ENCODE peak calls at places on chromosomes 12 and 14, in four cellular contexts. A, Z, T and H are unnamed samples.

GRCh38 chr12:29582677-29583076 is 85.2 kb upstream of the OVCH1 start:
- DNase-seq in A (no peak), Z (no peak), T (peak; percentile 40), H (no peak)

GRCh38 chr12:81757731-81758325 is 1.3 kb downstream of the PPFIA2 start:
- DNase-seq in A (no peak), Z (no peak), T (no peak), H (no peak)

GRCh38 chr12:8696402-8697100 is 1.2 kb upstream of the RIMKLB start:
- DNase-seq in A (no peak), Z (no peak), T (no peak), H (no peak)

GRCh38 chr12:106487664-106488063 is 95.1 kb upstream of the RFX4 start:
- DNase-seq in A (no peak), Z (no peak), T (no peak), H (no peak)

GRCh38 chr14:89258728-89259273 is 158.2 kb downstream of the FOXN3 start:
- DNase-seq in A (no peak), Z (no peak), T (no peak), H (no peak)

GRCh38 chr12:103955811-103956514 is 9.7 kb upstream of the TDG start:
- DNase-seq in A (no peak), Z (no peak), T (no peak), H (no peak)

GRCh38 chr14:34201909-34202622 is 251.2 kb upstream of the EGLN3 start:
- DNase-seq in A (no peak), Z (no peak), T (no peak), H (no peak)

GRCh38 chr12:95608252-95609033 is 57.2 kb upstream of the USP44 start:
- DNase-seq in A (peak; percentile 91), Z (peak; percentile 89), T (peak; percentile 76), H (no peak)

GRCh38 chr12:49223590-49224369 is 34.9 kb upstream of the TUBA1A start:
- DNase-seq in A (no peak), Z (no peak), T (no peak), H (no peak)

GRCh38 chr12:75390899-75391538 is at the start of gene GLIPR1L2:
- DNase-seq in A (peak; percentile 95), Z (peak; percentile 98), T (peak; percentile 96), H (peak; percentile 84)

GRCh38 chr12:94873368-94874085 is 130.0 kb downstream of the NDUFA12 start:
- DNase-seq in A (no peak), Z (no peak), T (no peak), H (no peak)

GRCh38 chr12:24615967-24616411 is 332.9 kb downstream of the BCAT1 start:
- DNase-seq in A (no peak), Z (no peak), T (no peak), H (no peak)

GRCh38 chr12:48980953-48981756 is 3.0 kb downstream of the WNT1 start:
- DNase-seq in A (no peak), Z (no peak), T (no peak), H (no peak)

GRCh38 chr12:6957151-6957701 is 6.1 kb downstream of the PTPN6 start:
- DNase-seq in A (no peak), Z (no peak), T (no peak), H (no peak)

GRCh38 chr12:97680751-97681150 is 218.1 kb downstream of the RMST start:
- DNase-seq in A (no peak), Z (no peak), T (no peak), H (no peak)

GRCh38 chr12:132717531-132718387 is 7.1 kb downstream of the PGAM5 start:
- DNase-seq in A (no peak), Z (no peak), T (no peak), H (no peak)

GRCh38 chr12:116009805-116010204 is 267.7 kb downstream of the MED13L start:
- DNase-seq in A (no peak), Z (no peak), T (no peak), H (no peak)

GRCh38 chr12:70982991-70983390 is 62.5 kb upstream of the PTPRR start:
- DNase-seq in A (no peak), Z (peak; percentile 75), T (peak; percentile 36), H (peak; percentile 87)

GRCh38 chr12:87152841-87153528 is 876.2 kb downstream of the C12orf50 start:
- DNase-seq in A (no peak), Z (no peak), T (no peak), H (no peak)

GRCh38 chr12:87152084-87152483 is 877.1 kb downstream of the C12orf50 start:
- DNase-seq in A (no peak), Z (no peak), T (no peak), H (no peak)

GRCh38 chr12:87155616-87156015 is 873.6 kb downstream of the C12orf50 start:
- DNase-seq in A (no peak), Z (peak; percentile 73), T (no peak), H (peak; percentile 23)

GRCh38 chr12:87150969-87151662 is 878.1 kb downstream of the C12orf50 start:
- DNase-seq in A (no peak), Z (no peak), T (no peak), H (no peak)
- TF ChIP-seq CTCF in A (no peak), Z (no peak), T (no peak), H (no peak)

GRCh38 chr12:124927325-124928094 is 13.1 kb upstream of the UBC start:
- DNase-seq in A (peak; percentile 98), Z (peak; percentile 79), T (peak; percentile 84), H (no peak)

GRCh38 chr12:124920353-124920935 is 6.0 kb upstream of the UBC start:
- DNase-seq in A (no peak), Z (no peak), T (no peak), H (no peak)

GRCh38 chr12:124921200-124922008 is 7.0 kb upstream of the UBC start:
- DNase-seq in A (no peak), Z (peak; percentile 61), T (peak; percentile 58), H (no peak)

GRCh38 chr12:124925117-124925516 is 10.7 kb upstream of the UBC start:
- DNase-seq in A (no peak), Z (no peak), T (no peak), H (no peak)

DNA sequence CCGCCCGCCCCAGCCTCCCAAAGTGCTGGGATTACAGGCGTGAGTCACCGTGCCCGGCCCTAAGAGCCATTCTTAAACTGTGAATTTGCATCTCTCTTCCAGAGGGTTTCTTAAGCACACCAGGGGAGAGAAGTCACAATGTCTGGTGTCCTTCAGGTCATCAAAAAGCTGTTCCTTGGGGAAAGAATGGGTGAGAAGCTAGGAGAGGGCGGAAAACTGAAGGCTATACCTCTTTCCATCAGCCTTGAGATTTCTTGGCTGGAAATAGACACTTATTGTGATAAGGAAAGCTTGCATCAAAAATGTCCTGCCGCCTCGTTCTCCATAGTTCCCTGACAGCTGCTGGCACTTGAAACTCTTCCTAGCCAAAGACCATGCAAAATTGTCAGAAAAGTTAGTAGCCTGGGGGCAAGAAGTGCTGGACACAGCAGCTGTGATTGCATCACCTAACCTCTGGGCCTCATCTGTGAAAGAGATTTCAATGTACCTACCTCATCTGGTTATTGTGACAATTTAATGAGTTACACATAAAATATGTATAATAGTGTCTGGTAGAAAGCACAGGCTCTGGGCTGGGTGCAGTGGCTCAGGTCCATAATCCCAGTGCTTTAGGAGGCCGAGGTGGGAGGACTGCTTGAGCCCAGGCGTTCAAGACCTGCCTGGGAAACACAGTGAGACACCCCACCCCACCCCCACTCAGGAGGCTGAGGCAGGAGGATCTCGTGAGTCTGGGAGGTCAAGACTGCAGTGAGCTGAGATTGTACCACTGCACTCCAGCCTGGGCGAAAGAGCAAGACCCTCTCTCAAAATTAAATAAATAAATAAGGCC is 9.7 kb upstream of the UBC start:
- DNase-seq in A (no peak), Z (peak; percentile 86), T (peak; percentile 88), H (no peak)
- H3K4me3 ChIP-seq in A (no peak overlapping the region), Z (no peak overlapping the region), T (peak overlapping the region; percentile 12), H (no peak overlapping the region)

GRCh38 chr12:120529641-120530314 is 820 bp upstream of the COQ5 start:
- DNase-seq in A (no peak), Z (peak; percentile 49), T (no peak), H (no peak)
- TF ChIP-seq CTCF in A (no peak), Z (peak; percentile 42), T (no peak), H (peak; percentile 15)

GRCh38 chr14:99333214-99333613 is 61.2 kb upstream of the BCL11B start:
- DNase-seq in A (no peak), Z (no peak), T (no peak), H (no peak)

GRCh38 chr14:99334277-99334676 is 62.3 kb upstream of the BCL11B start:
- DNase-seq in A (no peak), Z (no peak), T (no peak), H (no peak)

GRCh38 chr14:99331796-99332195 is 59.8 kb upstream of the BCL11B start:
- DNase-seq in A (no peak), Z (no peak), T (no peak), H (no peak)

GRCh38 chr14:99330316-99331240 is 58.6 kb upstream of the BCL11B start:
- DNase-seq in A (no peak), Z (no peak), T (no peak), H (no peak)

GRCh38 chr14:99333841-99334240 is 61.8 kb upstream of the BCL11B start:
- DNase-seq in A (no peak), Z (no peak), T (no peak), H (no peak)
- H3K4me3 ChIP-seq in A (no peak overlapping the region), Z (no peak overlapping the region), T (no peak overlapping the region), H (no peak overlapping the region)

GRCh38 chr12:5691943-5692342 is 253.1 kb downstream of the ANO2 start:
- DNase-seq in A (no peak), Z (peak; percentile 42), T (no peak), H (no peak)

GRCh38 chr12:5690240-5690639 is 254.8 kb downstream of the ANO2 start:
- DNase-seq in A (no peak), Z (no peak), T (no peak), H (no peak)

GRCh38 chr12:5692850-5693249 is 252.2 kb downstream of the ANO2 start:
- DNase-seq in A (no peak), Z (no peak), T (no peak), H (no peak)

GRCh38 chr12:5688226-5688625 is 256.3 kb downstream of the NTF3 start:
- DNase-seq in A (no peak), Z (no peak), T (no peak), H (no peak)

DNA sequence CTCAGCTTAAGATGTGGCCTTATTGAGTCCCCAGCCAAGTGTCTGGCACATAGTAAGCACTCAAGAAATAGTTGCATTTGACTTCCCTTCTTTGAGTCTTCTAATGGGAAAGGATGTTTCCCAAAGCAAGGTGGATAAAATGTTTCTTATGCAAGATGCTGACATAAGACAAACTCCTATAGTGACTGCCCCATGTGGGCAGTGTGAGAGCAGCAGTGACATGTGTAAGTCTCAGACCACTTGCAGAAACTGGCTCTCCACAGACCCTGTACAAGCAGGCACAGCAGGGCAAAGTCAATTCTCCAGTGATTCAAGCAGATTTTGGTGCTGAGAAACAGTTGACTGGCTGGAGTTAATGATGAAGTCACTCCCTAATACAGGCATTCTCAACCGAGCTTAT is 255.3 kb downstream of the ANO2 start:
- DNase-seq in A (no peak), Z (no peak), T (no peak), H (no peak)
- TF ChIP-seq CTCF in A (no peak), Z (peak; percentile 10), T (no peak), H (peak; percentile 9)

GRCh38 chr14:101713641-101714349 is 47.7 kb upstream of the PPP2R5C start:
- DNase-seq in A (no peak), Z (no peak), T (no peak), H (no peak)
- H3K4me3 ChIP-seq in A (no peak overlapping the region), Z (no peak overlapping the region), T (no peak overlapping the region), H (no peak overlapping the region)

DNA sequence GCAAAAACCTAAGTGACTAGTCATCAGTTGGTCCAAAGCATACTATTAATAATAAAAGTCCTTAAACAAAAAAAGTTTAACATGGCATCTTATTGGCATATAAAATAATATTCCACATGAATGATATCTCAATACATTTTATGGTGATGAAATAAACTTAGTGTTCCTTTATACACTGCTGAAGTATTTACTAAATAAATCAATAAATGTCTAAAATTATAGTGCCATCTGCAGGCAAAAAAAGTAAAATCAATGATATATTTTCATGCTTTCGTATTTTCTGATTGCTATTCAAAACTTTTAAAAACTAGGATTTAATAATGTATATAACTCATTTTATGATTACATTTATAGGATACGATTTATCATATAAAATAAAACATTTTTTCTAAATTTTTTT is 30.5 kb downstream of the PUS7L start:
- DNase-seq in A (no peak), Z (peak; percentile 2), T (no peak), H (no peak)
- TF ChIP-seq CTCF in A (no peak), Z (peak; percentile 30), T (no peak), H (no peak)